ENCODE peak calls at places on chromosomes 11 and 22, in six cellular contexts. One of them, this sample, is unnamed.

GRCh38 chr11:73272680-73273038 is 521 bp downstream of the P2RY6 start:
- DNase-seq in IMR-90: no peak
- DNase-seq in uterus: no peak
- DNase-seq in endothelial cell of umbilical vein: no peak
- DNase-seq in colonic mucosa: no peak
- DNase-seq in lower lobe of right lung: no peak
- DNase-seq in this sample: no peak

GRCh38 chr11:56916609-56917008 is 72.1 kb upstream of the OR5AK2 start:
- DNase-seq in uterus: no peak
- DNase-seq in colonic mucosa: no peak
- DNase-seq in lower lobe of right lung: no peak
- DNase-seq in endothelial cell of umbilical vein: no peak
- DNase-seq in IMR-90: no peak
- DNase-seq in this sample: no peak

GRCh38 chr11:43547900-43548381 is 132.6 kb upstream of the HSD17B12 start:
- DNase-seq in IMR-90: no peak
- DNase-seq in lower lobe of right lung: no peak
- DNase-seq in endothelial cell of umbilical vein: no peak
- DNase-seq in uterus: peak; percentile 64
- DNase-seq in colonic mucosa: no peak
- DNase-seq in this sample: peak; percentile 49

GRCh38 chr11:45233121-45233803 is 52.9 kb downstream of the SYT13 start:
- DNase-seq in endothelial cell of umbilical vein: peak; percentile 52
- DNase-seq in lower lobe of right lung: peak; percentile 74
- DNase-seq in IMR-90: peak; percentile 37
- DNase-seq in uterus: peak; percentile 78
- DNase-seq in colonic mucosa: peak; percentile 71
- DNase-seq in this sample: peak; percentile 80

GRCh38 chr11:35006389-35007128 is 90.1 kb downstream of the PDHX start:
- DNase-seq in IMR-90: peak; percentile 37
- DNase-seq in endothelial cell of umbilical vein: no peak
- DNase-seq in lower lobe of right lung: no peak
- DNase-seq in colonic mucosa: no peak
- DNase-seq in uterus: no peak
- DNase-seq in this sample: no peak

GRCh38 chr11:58787903-58788302 is 56.2 kb upstream of the GLYAT start:
- DNase-seq in colonic mucosa: no peak
- DNase-seq in IMR-90: peak; percentile 41
- DNase-seq in endothelial cell of umbilical vein: no peak
- DNase-seq in lower lobe of right lung: no peak
- DNase-seq in uterus: no peak
- DNase-seq in this sample: no peak

GRCh38 chr11:23988381-23989006 is 508.4 kb upstream of the LUZP2 start:
- DNase-seq in colonic mucosa: no peak
- DNase-seq in endothelial cell of umbilical vein: peak; percentile 29
- DNase-seq in lower lobe of right lung: no peak
- DNase-seq in IMR-90: peak; percentile 84
- DNase-seq in uterus: no peak
- DNase-seq in this sample: no peak

GRCh38 chr11:127002669-127003259 is 2.2 kb upstream of the KIRREL3 start:
- DNase-seq in lower lobe of right lung: no peak
- DNase-seq in endothelial cell of umbilical vein: no peak
- DNase-seq in colonic mucosa: no peak
- DNase-seq in IMR-90: no peak
- DNase-seq in uterus: no peak
- DNase-seq in this sample: no peak

GRCh38 chr11:73359930-73360742 is 16.1 kb upstream of the RELT start:
- DNase-seq in lower lobe of right lung: no peak
- DNase-seq in colonic mucosa: no peak
- DNase-seq in uterus: no peak
- DNase-seq in endothelial cell of umbilical vein: peak; percentile 36
- DNase-seq in IMR-90: peak; percentile 49
- DNase-seq in this sample: no peak

GRCh38 chr11:26573896-26574295 is 1.8 kb upstream of the MUC15 start:
- DNase-seq in colonic mucosa: no peak
- DNase-seq in endothelial cell of umbilical vein: no peak
- DNase-seq in IMR-90: no peak
- DNase-seq in uterus: no peak
- DNase-seq in lower lobe of right lung: no peak
- DNase-seq in this sample: no peak

GRCh38 chr11:86559311-86559945 is 113.0 kb downstream of the ME3 start:
- DNase-seq in endothelial cell of umbilical vein: peak; percentile 79
- DNase-seq in IMR-90: peak; percentile 78
- DNase-seq in lower lobe of right lung: no peak
- DNase-seq in uterus: peak; percentile 38
- DNase-seq in colonic mucosa: no peak
- DNase-seq in this sample: no peak

GRCh38 chr11:122656073-122656630 is 630 bp downstream of the UBASH3B start:
- DNase-seq in colonic mucosa: peak; percentile 44
- DNase-seq in lower lobe of right lung: peak; percentile 75
- DNase-seq in endothelial cell of umbilical vein: peak; percentile 79
- DNase-seq in IMR-90: peak; percentile 66
- DNase-seq in uterus: peak; percentile 56
- DNase-seq in this sample: peak; percentile 64

GRCh38 chr11:1234771-1235614 is 12.1 kb downstream of the MUC5B start:
- DNase-seq in endothelial cell of umbilical vein: no peak
- DNase-seq in uterus: no peak
- DNase-seq in IMR-90: no peak
- DNase-seq in colonic mucosa: peak; percentile 18
- DNase-seq in lower lobe of right lung: peak; percentile 44
- DNase-seq in this sample: peak; percentile 39

GRCh38 chr11:116930177-116930576 is 92.8 kb upstream of the APOA1 start:
- DNase-seq in IMR-90: peak; percentile 40
- DNase-seq in lower lobe of right lung: no peak
- DNase-seq in uterus: no peak
- DNase-seq in colonic mucosa: peak; percentile 26
- DNase-seq in endothelial cell of umbilical vein: peak; percentile 12
- DNase-seq in this sample: no peak

GRCh38 chr11:126573325-126574076 is 218.0 kb downstream of the ST3GAL4 start:
- DNase-seq in lower lobe of right lung: no peak
- DNase-seq in IMR-90: no peak
- DNase-seq in colonic mucosa: no peak
- DNase-seq in uterus: no peak
- DNase-seq in endothelial cell of umbilical vein: peak; percentile 3
- DNase-seq in this sample: no peak

GRCh38 chr11:7605544-7605943 is 67.8 kb downstream of the CYB5R2 start:
- DNase-seq in lower lobe of right lung: no peak
- DNase-seq in IMR-90: peak; percentile 62
- DNase-seq in uterus: no peak
- DNase-seq in endothelial cell of umbilical vein: peak; percentile 98
- DNase-seq in colonic mucosa: no peak
- DNase-seq in this sample: no peak

GRCh38 chr11:116473236-116473769 is 299.5 kb downstream of the BUD13 start:
- DNase-seq in colonic mucosa: no peak
- DNase-seq in endothelial cell of umbilical vein: no peak
- DNase-seq in IMR-90: no peak
- DNase-seq in uterus: no peak
- DNase-seq in lower lobe of right lung: no peak
- DNase-seq in this sample: no peak

GRCh38 chr11:41449483-41450050 is 9.9 kb downstream of the LRRC4C start:
- DNase-seq in endothelial cell of umbilical vein: no peak
- DNase-seq in colonic mucosa: no peak
- DNase-seq in lower lobe of right lung: no peak
- DNase-seq in IMR-90: no peak
- DNase-seq in uterus: no peak
- DNase-seq in this sample: no peak

GRCh38 chr11:35045219-35045819 is 93.7 kb upstream of the CD44 start:
- DNase-seq in uterus: no peak
- DNase-seq in colonic mucosa: no peak
- DNase-seq in endothelial cell of umbilical vein: no peak
- DNase-seq in IMR-90: no peak
- DNase-seq in lower lobe of right lung: no peak
- DNase-seq in this sample: no peak

GRCh38 chr11:11972148-11972547 is 36.3 kb downstream of the DKK3 start:
- DNase-seq in uterus: no peak
- DNase-seq in colonic mucosa: no peak
- DNase-seq in endothelial cell of umbilical vein: no peak
- DNase-seq in IMR-90: no peak
- DNase-seq in lower lobe of right lung: no peak
- DNase-seq in this sample: no peak

GRCh38 chr22:18010263-18010662 is 14.1 kb downstream of the MICAL3 start:
- DNase-seq in lower lobe of right lung: no peak
- DNase-seq in uterus: no peak
- DNase-seq in colonic mucosa: no peak
- DNase-seq in endothelial cell of umbilical vein: no peak
- DNase-seq in IMR-90: no peak
- DNase-seq in this sample: no peak

GRCh38 chr22:18013436-18013835 is 10.9 kb downstream of the MICAL3 start:
- DNase-seq in IMR-90: no peak
- DNase-seq in endothelial cell of umbilical vein: no peak
- DNase-seq in colonic mucosa: no peak
- DNase-seq in uterus: no peak
- DNase-seq in lower lobe of right lung: no peak
- DNase-seq in this sample: peak; percentile 3

GRCh38 chr22:18012528-18012927 is 11.8 kb downstream of the MICAL3 start:
- DNase-seq in colonic mucosa: no peak
- DNase-seq in uterus: no peak
- DNase-seq in endothelial cell of umbilical vein: no peak
- DNase-seq in lower lobe of right lung: no peak
- DNase-seq in IMR-90: peak; percentile 62
- DNase-seq in this sample: no peak

GRCh38 chr22:18005201-18005926 is 19.0 kb downstream of the MICAL3 start:
- DNase-seq in colonic mucosa: no peak
- DNase-seq in IMR-90: no peak
- DNase-seq in endothelial cell of umbilical vein: peak; percentile 27
- DNase-seq in uterus: no peak
- DNase-seq in lower lobe of right lung: no peak
- DNase-seq in this sample: peak; percentile 62

DNA sequence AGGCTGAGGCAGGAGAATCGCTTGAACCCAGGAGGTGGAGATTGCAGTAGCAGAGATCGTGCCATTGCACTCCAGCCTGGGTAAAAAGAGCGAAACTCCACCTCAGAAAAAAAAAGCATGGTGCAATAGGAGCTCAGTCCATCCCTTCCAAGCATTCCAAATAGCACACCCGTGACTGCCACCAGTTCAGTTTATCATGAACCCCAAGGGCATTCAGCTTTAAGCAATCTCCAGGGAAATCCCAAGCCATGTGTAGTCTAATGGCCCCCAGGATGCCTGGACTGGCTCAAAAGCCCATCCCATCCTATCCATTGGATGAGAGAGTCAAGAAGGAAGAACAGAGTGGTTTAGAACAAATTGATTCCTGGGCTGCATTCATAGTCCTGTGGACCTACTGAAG is 16.2 kb downstream of the MICAL3 start:
- DNase-seq in uterus: no peak
- DNase-seq in lower lobe of right lung: no peak
- DNase-seq in colonic mucosa: no peak
- DNase-seq in endothelial cell of umbilical vein: no peak
- DNase-seq in IMR-90: no peak
- DNase-seq in this sample: no peak
- H3K4me1 ChIP-seq in uterus: no peaks in the 10 kb centered on the region
- H3K4me1 ChIP-seq in lower lobe of right lung: no peaks in the 10 kb centered on the region
- H3K4me1 ChIP-seq in colonic mucosa: no peaks in the 10 kb centered on the region
- H3K4me1 ChIP-seq in endothelial cell of umbilical vein: no peaks in the 10 kb centered on the region
- H3K4me1 ChIP-seq in IMR-90: peaks cover 9% of the 10 kb centered on the region
- H3K4me1 ChIP-seq in this sample: no peaks in the 10 kb centered on the region

DNA sequence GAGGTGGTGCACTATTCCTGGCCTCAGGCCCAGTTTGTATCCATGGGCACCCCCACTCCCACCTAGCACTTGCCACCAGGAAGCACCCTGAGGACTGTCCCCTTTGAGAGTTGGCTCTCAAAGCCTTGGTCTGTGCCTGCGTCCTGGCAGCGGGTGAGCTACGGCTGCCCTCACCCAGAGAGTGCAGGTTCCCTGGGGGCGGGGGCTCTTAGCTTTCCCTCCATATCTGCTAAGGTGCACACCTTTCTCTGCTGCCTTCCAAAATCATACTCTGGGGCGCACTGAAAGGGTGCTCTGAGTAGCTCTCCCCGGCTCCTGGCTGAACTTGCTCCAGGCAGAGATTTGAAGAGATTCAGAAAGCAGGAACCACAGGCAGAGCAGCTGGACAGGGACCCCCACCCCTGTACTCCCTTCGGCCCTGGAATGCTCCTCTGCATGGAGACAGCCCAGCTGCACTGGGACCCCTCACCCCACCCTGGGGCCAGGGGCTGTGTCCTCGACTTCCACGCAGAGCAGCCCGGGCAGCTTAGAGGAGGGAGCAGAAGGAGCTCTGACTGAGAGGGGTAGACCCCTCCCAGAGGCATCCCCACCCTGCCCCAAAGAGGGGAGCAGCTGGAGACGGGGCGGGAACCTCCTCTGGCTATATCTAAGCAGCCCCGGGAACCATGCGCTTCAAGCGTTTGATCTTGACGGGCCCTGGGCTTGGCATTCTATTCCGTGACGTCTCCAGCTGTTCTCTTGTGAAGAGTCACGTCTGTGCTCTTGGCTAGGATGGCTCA is 7.3 kb downstream of the KCNQ1 start:
- DNase-seq in lower lobe of right lung: no peak
- DNase-seq in colonic mucosa: no peak
- DNase-seq in endothelial cell of umbilical vein: no peak
- DNase-seq in IMR-90: no peak
- DNase-seq in uterus: no peak
- DNase-seq in this sample: peak; percentile 36
- H3K27me3 ChIP-seq in lower lobe of right lung: no peaks in the 10 kb centered on the region
- H3K27me3 ChIP-seq in colonic mucosa: no peaks in the 10 kb centered on the region
- H3K27me3 ChIP-seq in endothelial cell of umbilical vein: no peaks in the 10 kb centered on the region
- H3K27me3 ChIP-seq in IMR-90: peaks cover 43% of the 10 kb centered on the region
- H3K27me3 ChIP-seq in uterus: no peaks in the 10 kb centered on the region
- H3K27me3 ChIP-seq in this sample: no peaks in the 10 kb centered on the region

DNA sequence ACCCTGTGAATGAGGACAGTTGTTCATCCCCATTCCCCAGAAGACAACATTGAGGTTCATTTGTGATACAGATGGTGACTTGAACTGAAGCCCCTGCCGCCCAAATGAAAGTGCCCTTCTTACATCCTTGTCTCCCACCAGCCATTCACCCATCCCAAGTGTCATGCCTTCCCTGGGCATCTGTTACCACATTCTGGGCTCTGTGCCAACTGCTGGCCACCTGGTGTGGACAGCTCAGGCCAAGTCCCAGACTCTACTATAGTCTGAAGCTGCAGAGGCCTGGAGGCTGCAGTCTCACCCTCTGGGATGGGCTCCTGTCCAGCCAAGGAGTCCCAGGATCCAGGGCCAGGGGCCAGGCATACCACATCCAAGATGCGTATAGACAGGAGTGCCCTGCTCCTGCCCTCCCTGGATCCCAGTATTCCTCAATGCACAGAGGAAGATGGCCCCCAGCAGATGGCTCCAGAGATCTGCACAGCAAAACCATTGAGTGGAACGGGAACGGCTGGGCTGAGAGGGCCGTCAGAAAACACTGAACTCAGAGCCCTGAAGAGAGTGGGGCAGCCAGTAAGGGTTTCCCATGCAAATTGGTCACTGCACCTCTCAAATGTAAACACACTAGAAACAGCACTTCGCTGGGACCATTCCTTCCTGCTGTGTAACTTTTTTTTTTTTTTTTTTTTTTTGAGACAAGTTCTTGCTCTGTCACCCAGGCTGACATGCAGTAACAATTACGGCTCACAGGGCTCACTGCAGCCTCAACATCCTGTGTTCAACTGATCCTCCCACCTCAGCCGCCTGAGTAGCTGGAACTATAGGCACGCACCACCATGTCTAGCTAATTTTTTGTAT is 22.8 kb downstream of the ARRB1 start:
- DNase-seq in uterus: peak; percentile 65
- DNase-seq in lower lobe of right lung: peak; percentile 86
- DNase-seq in colonic mucosa: peak; percentile 88
- DNase-seq in IMR-90: peak; percentile 81
- DNase-seq in endothelial cell of umbilical vein: peak; percentile 84
- DNase-seq in this sample: peak; percentile 87
- H3K4me1 ChIP-seq in uterus: peaks cover 9% of the 10 kb centered on the region
- H3K4me1 ChIP-seq in lower lobe of right lung: peaks cover 94% of the 10 kb centered on the region
- H3K4me1 ChIP-seq in colonic mucosa: peaks cover 45% of the 10 kb centered on the region
- H3K4me1 ChIP-seq in IMR-90: peaks cover 29% of the 10 kb centered on the region
- H3K4me1 ChIP-seq in endothelial cell of umbilical vein: peaks cover 33% of the 10 kb centered on the region
- H3K4me1 ChIP-seq in this sample: peaks cover 8% of the 10 kb centered on the region

GRCh38 chr22:39731481-39731880 is 160.9 kb downstream of the CACNA1I start:
- DNase-seq in IMR-90: no peak
- DNase-seq in lower lobe of right lung: no peak
- DNase-seq in uterus: no peak
- DNase-seq in colonic mucosa: no peak
- DNase-seq in endothelial cell of umbilical vein: no peak
- DNase-seq in this sample: no peak
- H3K27me3 ChIP-seq in IMR-90: peaks cover 43% of the 10 kb centered on the region
- H3K27me3 ChIP-seq in lower lobe of right lung: peaks cover 24% of the 10 kb centered on the region
- H3K27me3 ChIP-seq in uterus: no peaks in the 10 kb centered on the region
- H3K27me3 ChIP-seq in colonic mucosa: no peaks in the 10 kb centered on the region
- H3K27me3 ChIP-seq in endothelial cell of umbilical vein: no peaks in the 10 kb centered on the region
- H3K27me3 ChIP-seq in this sample: no peaks in the 10 kb centered on the region

This sample was measured in Peyer's patch.